ENCODE peak calls at places on chromosomes 6 and 20, in nine cellular contexts. W is AG08395, R is renal cortical epithelial cell, D is amygdala, A is prostate gland, Q is foreskin melanocyte, J is EH, N is endothelial cell, F is HFF-Myc. C is an unnamed sample.

GRCh38 chr6:108638993-108639392 is 78.3 kb downstream of the FOXO3 start:
- DNase-seq in W (no peak), R (no peak), D (no peak), A (no peak), Q (no peak), J (no peak), N (no peak), F (no peak), C (no peak)

GRCh38 chr6:106159531-106159940 is 73.4 kb downstream of the PRDM1 start:
- DNase-seq in W (peak; percentile 95), R (peak; percentile 94), D (no peak), A (no peak), Q (peak; percentile 51), J (peak; percentile 98), N (no peak), F (no peak), C (no peak)

GRCh38 chr6:28355743-28356665 is 6.3 kb downstream of the ZKSCAN3 start:
- DNase-seq in W (peak; percentile 79), R (peak; percentile 90), D (peak; percentile 47), A (peak; percentile 91), Q (peak; percentile 87), J (peak; percentile 89), N (peak; percentile 85), F (peak; percentile 85), C (peak; percentile 88)

GRCh38 chr6:112233864-112234263 is 20.5 kb downstream of the LAMA4 start:
- DNase-seq in W (peak; percentile 67), R (no peak), D (no peak), A (no peak), Q (no peak), J (peak; percentile 90), N (no peak), F (peak; percentile 86), C (no peak)

GRCh38 chr6:93787841-93788240 is 368.5 kb upstream of the EPHA7 start:
- DNase-seq in W (peak; percentile 1), R (peak; percentile 89), D (no peak), A (no peak), Q (no peak), J (no peak), N (no peak), F (no peak), C (no peak)

GRCh38 chr6:146515212-146515611 is 28.4 kb upstream of the RAB32 start:
- DNase-seq in W (no peak), R (no peak), D (no peak), A (no peak), Q (no peak), J (no peak), N (no peak), F (no peak), C (no peak)

GRCh38 chr20:62830251-62830650 is 13.4 kb downstream of the COL9A3 start:
- DNase-seq in W (no peak), R (no peak), D (no peak), A (no peak), Q (no peak), J (no peak), N (peak; percentile 2), F (no peak), C (no peak)

GRCh38 chr20:35972445-35972844 is 4.1 kb downstream of the CNBD2 start:
- DNase-seq in W (no peak), R (no peak), D (no peak), A (peak; percentile 39), Q (peak; percentile 59), J (peak; percentile 32), N (no peak), F (peak; percentile 80), C (no peak)

GRCh38 chr20:17556842-17557674 is 12.8 kb upstream of the DSTN start:
- DNase-seq in W (peak; percentile 70), R (no peak), D (no peak), A (peak; percentile 93), Q (no peak), J (peak; percentile 81), N (no peak), F (no peak), C (no peak)

GRCh38 chr6:157159339-157159738 is 164.0 kb downstream of the TMEM242 start:
- DNase-seq in W (no peak), R (no peak), D (no peak), A (no peak), Q (no peak), J (no peak), N (no peak), F (no peak), C (no peak)

GRCh38 chr6:579339-579738 is 77.6 kb downstream of the HUS1B start:
- DNase-seq in W (peak; percentile 48), R (no peak), D (no peak), A (no peak), Q (peak; percentile 20), J (peak; percentile 51), N (no peak), F (peak; percentile 45), C (peak; percentile 84)

GRCh38 chr6:54935739-54936138 is 89.2 kb downstream of the FAM83B start:
- DNase-seq in W (no peak), R (peak; percentile 97), D (no peak), A (no peak), Q (no peak), J (no peak), N (no peak), F (peak; percentile 52), C (no peak)

GRCh38 chr20:63973636-63974401 is 4.1 kb upstream of the ZNF512B start:
- DNase-seq in W (peak; percentile 93), R (peak; percentile 52), D (peak; percentile 54), A (peak; percentile 84), Q (peak; percentile 78), J (peak; percentile 84), N (peak; percentile 97), F (peak; percentile 56), C (peak; percentile 89)

GRCh38 chr6:169589293-169589692 is 112.5 kb downstream of the WDR27 start:
- DNase-seq in W (peak; percentile 14), R (peak; percentile 49), D (no peak), A (no peak), Q (no peak), J (no peak), N (no peak), F (no peak), C (no peak)